ENCODE peak calls at places on chromosome 10, in eight cellular contexts. N, M, A, E, S, U, C and T are unnamed samples.

GRCh38 chr10:49347827-49348226 is 48.1 kb downstream of the DRGX start:
- DNase-seq in E (no peak), U (no peak), N (no peak), C (no peak), A (no peak), M (no peak), S (no peak), T (no peak)

GRCh38 chr10:122647383-122647968 is 52.2 kb downstream of the C10orf120 start:
- DNase-seq in S (no peak), E (no peak), M (no peak), U (no peak), N (no peak), A (no peak), C (no peak), T (no peak)

GRCh38 chr10:112115781-112116385 is 67.7 kb downstream of the GPAM start:
- DNase-seq in C (no peak), N (peak; percentile 19), S (peak; percentile 66), A (peak; percentile 83), E (peak; percentile 28), U (peak; percentile 12), M (no peak), T (peak; percentile 13)

GRCh38 chr10:29657719-29658274 is 23.0 kb upstream of the SVIL start:
- DNase-seq in M (no peak), N (peak; percentile 13), C (peak; percentile 29), S (no peak), A (no peak), E (no peak), U (no peak), T (peak; percentile 65)

GRCh38 chr10:88877298-88877697 is 2.7 kb upstream of the STAMBPL1 start:
- DNase-seq in N (no peak), S (no peak), A (no peak), U (no peak), E (no peak), M (no peak), C (no peak), T (no peak)

GRCh38 chr10:14601872-14602725 is 172.6 kb downstream of the FAM107B start:
- DNase-seq in C (peak; percentile 62), M (peak; percentile 54), E (no peak), A (peak; percentile 67), N (peak; percentile 86), U (peak; percentile 48), S (peak; percentile 72), T (peak; percentile 85)

GRCh38 chr10:129848571-129849451 is 115.3 kb downstream of the EBF3 start:
- DNase-seq in M (no peak), E (no peak), U (no peak), N (no peak), A (no peak), C (no peak), S (no peak), T (no peak)

GRCh38 chr10:98636921-98637329 is 190.2 kb upstream of the HPS1 start:
- DNase-seq in A (no peak), U (no peak), M (no peak), S (no peak), E (no peak), N (no peak), C (no peak), T (peak; percentile 74)

GRCh38 chr10:102001435-102002068 is 54.4 kb downstream of the ARMH3 start:
- DNase-seq in E (no peak), U (no peak), A (no peak), S (no peak), M (no peak), N (no peak), C (no peak), T (no peak)

GRCh38 chr10:114876602-114877300 is 55.2 kb downstream of the FHIP2A start:
- DNase-seq in C (peak; percentile 50), A (peak; percentile 80), U (peak; percentile 90), M (no peak), E (peak; percentile 51), S (peak; percentile 86), N (peak; percentile 49), T (peak; percentile 52)

GRCh38 chr10:26739087-26739631 is 41.7 kb downstream of the PDSS1 start:
- DNase-seq in S (no peak), C (no peak), E (no peak), N (peak; percentile 81), U (no peak), M (peak; percentile 14), A (no peak), T (no peak)

GRCh38 chr10:110919349-110919931 is at the start of gene SHOC2:
- DNase-seq in M (peak; percentile 97), N (peak; percentile 100), U (no peak), E (no peak), C (no peak), S (peak; percentile 63), A (peak; percentile 93), T (no peak)

GRCh38 chr10:59057350-59057749 is 119.1 kb upstream of the PHYHIPL start:
- DNase-seq in S (no peak), A (no peak), N (no peak), E (no peak), M (no peak), U (no peak), C (no peak), T (no peak)

GRCh38 chr10:17075510-17075909 is 54.1 kb downstream of the CUBN start:
- DNase-seq in N (no peak), C (peak; percentile 92), M (no peak), S (peak; percentile 21), E (no peak), A (peak; percentile 56), U (peak; percentile 96), T (peak; percentile 97)

GRCh38 chr10:77455538-77455937 is 182.1 kb downstream of the KCNMA1 start:
- DNase-seq in A (no peak), U (no peak), M (no peak), N (no peak), E (no peak), S (no peak), C (no peak), T (peak; percentile 27)

GRCh38 chr10:103833731-103834365 is 21.5 kb downstream of the SH3PXD2A start:
- DNase-seq in M (no peak), C (peak; percentile 37), E (no peak), A (no peak), N (no peak), U (peak; percentile 78), S (peak; percentile 82), T (no peak)

GRCh38 chr10:78374331-78375028 is 340.8 kb downstream of the RPS24 start:
- DNase-seq in S (no peak), M (no peak), N (no peak), E (no peak), A (no peak), U (no peak), C (no peak), T (no peak)

GRCh38 chr10:99779335-99779734 is 3.1 kb upstream of the ABCC2 start:
- DNase-seq in A (no peak), N (peak; percentile 33), C (peak; percentile 79), U (peak; percentile 93), E (peak; percentile 41), M (no peak), S (peak; percentile 33), T (peak; percentile 72)

GRCh38 chr10:119496282-119496681 is 46.2 kb downstream of the RGS10 start:
- DNase-seq in C (no peak), U (no peak), A (no peak), M (no peak), S (no peak), E (no peak), N (peak; percentile 32), T (no peak)

GRCh38 chr10:53052765-53053164 is 280.2 kb upstream of the MBL2 start:
- DNase-seq in U (no peak), A (no peak), N (no peak), M (no peak), E (no peak), C (no peak), S (no peak), T (no peak)

GRCh38 chr10:93076871-93077270 is 3.2 kb downstream of the CYP26A1 start:
- DNase-seq in U (no peak), N (no peak), A (no peak), C (no peak), S (no peak), M (no peak), E (no peak), T (no peak)

GRCh38 chr10:61835069-61835908 is 66.2 kb upstream of the ARID5B start:
- DNase-seq in C (peak; percentile 84), M (no peak), N (peak; percentile 75), A (peak; percentile 30), E (peak; percentile 81), U (peak; percentile 87), S (peak; percentile 66), T (peak; percentile 71)

GRCh38 chr10:53904506-53905241 is 896.4 kb downstream of the PCDH15 start:
- DNase-seq in U (no peak), C (no peak), A (no peak), M (no peak), E (no peak), S (no peak), N (no peak), T (peak; percentile 97)

GRCh38 chr10:37226524-37226923 is 101.1 kb downstream of the ANKRD30A start:
- DNase-seq in A (no peak), M (no peak), U (no peak), E (no peak), C (no peak), N (no peak), S (no peak), T (no peak)

GRCh38 chr10:5975641-5976473 is 1.5 kb downstream of the IL15RA start:
- DNase-seq in A (peak; percentile 71), C (no peak), N (peak; percentile 86), U (peak; percentile 47), S (peak; percentile 29), E (no peak), M (peak; percentile 52), T (no peak)

GRCh38 chr10:11863353-11864105 is 40.4 kb downstream of the PROSER2 start:
- DNase-seq in U (no peak), C (no peak), N (peak; percentile 80), M (no peak), S (no peak), E (peak; percentile 89), A (no peak), T (no peak)

GRCh38 chr10:67883710-67884312 is 645 bp upstream of the SIRT1 start:
- DNase-seq in N (no peak), C (no peak), A (peak; percentile 29), U (no peak), M (no peak), E (no peak), S (no peak), T (no peak)

GRCh38 chr10:77251297-77252013 is 386.2 kb downstream of the KCNMA1 start:
- DNase-seq in U (peak; percentile 42), A (peak; percentile 57), C (peak; percentile 55), S (peak; percentile 25), M (no peak), E (no peak), N (no peak), T (peak; percentile 48)